ENCODE peak calls at places on chromosomes 7 and 10, in four cellular contexts. X is omental fat pad, S is right lobe of liver, I is nephron progenitor cell. O is an unnamed sample.

GRCh38 chr7:123649956-123650355 is 5.7 kb upstream of the LMOD2 start:
- DNase-seq in X (no peak), S (no peak), I (no peak), O (no peak)

GRCh38 chr10:98255146-98255877 is 12.7 kb downstream of the LOXL4 start:
- DNase-seq in X (no peak), S (no peak), I (no peak), O (no peak)

GRCh38 chr10:35063837-35064454 is 26.2 kb downstream of the CUL2 start:
- DNase-seq in X (no peak), S (no peak), I (no peak), O (no peak)

GRCh38 chr10:4109469-4109868 is 324.5 kb upstream of the KLF6 start:
- DNase-seq in X (no peak), S (no peak), I (no peak), O (no peak)

GRCh38 chr10:61187601-61188000 is 243.6 kb upstream of the RHOBTB1 start:
- DNase-seq in X (no peak), S (no peak), I (no peak), O (no peak)

GRCh38 chr10:101063162-101063525 is 1.4 kb downstream of the KAZALD1 start:
- DNase-seq in X (no peak), S (no peak), I (no peak), O (no peak)

GRCh38 chr10:50992356-50992866 is 81.9 kb upstream of the PRKG1 start:
- DNase-seq in X (no peak), S (no peak), I (peak), O (no peak)

GRCh38 chr7:38902443-38902842 is 6.5 kb downstream of the VPS41 start:
- DNase-seq in X (no peak), S (no peak), I (no peak), O (no peak)

GRCh38 chr7:149725426-149725821 is 48.0 kb downstream of the ZNF467 start:
- DNase-seq in X (no peak), S (no peak), I (no peak), O (no peak)

GRCh38 chr7:141558544-141559183 is 7.5 kb downstream of the AGK start:
- DNase-seq in X (no peak), S (no peak), I (no peak), O (no peak)

GRCh38 chr7:2947381-2947780 is 96.3 kb downstream of the CARD11 start:
- DNase-seq in X (peak), S (peak), I (no peak), O (no peak)

GRCh38 chr7:32774411-32774970 is 117.1 kb downstream of the KBTBD2 start:
- DNase-seq in X (no peak), S (no peak), I (no peak), O (no peak)

GRCh38 chr7:51308738-51309102 is 7.9 kb downstream of the COBL start:
- DNase-seq in X (no peak), S (no peak), I (no peak), O (no peak)

GRCh38 chr7:22861576-22861975 is 38.9 kb upstream of the TOMM7 start:
- DNase-seq in X (no peak), S (no peak), I (no peak), O (no peak)

GRCh38 chr7:27551803-27552202 is 110.9 kb downstream of the HIBADH start:
- DNase-seq in X (no peak), S (no peak), I (no peak), O (no peak)

GRCh38 chr10:68106656-68107055 is 2.6 kb upstream of the MYPN start:
- DNase-seq in X (no peak), S (no peak), I (no peak), O (no peak)

GRCh38 chr10:98748298-98748697 is 301.6 kb upstream of the HPS1 start:
- DNase-seq in X (no peak), S (no peak), I (peak), O (no peak)

GRCh38 chr10:45442251-45442650 is 68.2 kb downstream of the ALOX5 start:
- DNase-seq in X (no peak), S (no peak), I (no peak), O (no peak)

GRCh38 chr10:101682172-101682825 is 12.7 kb downstream of the FBXW4 start:
- DNase-seq in X (no peak), S (no peak), I (no peak), O (no peak)

GRCh38 chr10:93445097-93445960 is 36.8 kb downstream of the MYOF start:
- DNase-seq in X (peak), S (peak), I (peak), O (no peak)

GRCh38 chr10:85619832-85620231 is 746.8 kb downstream of the GRID1 start:
- DNase-seq in X (no peak), S (no peak), I (no peak), O (no peak)

GRCh38 chr7:66886152-66886551 is 34.9 kb upstream of the TMEM248 start:
- DNase-seq in X (no peak), S (no peak), I (no peak), O (no peak)

GRCh38 chr10:624605-625334 is 64.7 kb downstream of the DIP2C start:
- DNase-seq in X (no peak), S (peak), I (peak), O (no peak)

GRCh38 chr7:151690597-151690996 is 170.9 kb upstream of the RHEB start:
- DNase-seq in X (no peak), S (no peak), I (no peak), O (no peak)

GRCh38 chr7:153504288-153505075 is 547.7 kb upstream of the DPP6 start:
- DNase-seq in X (no peak), S (no peak), I (no peak), O (no peak)

GRCh38 chr10:101041252-101041761 is 10.3 kb downstream of the SFXN3 start:
- DNase-seq in X (peak), S (no peak), I (peak), O (peak)

GRCh38 chr7:157543276-157543675 is 206.5 kb downstream of the DNAJB6 start:
- DNase-seq in X (no peak), S (peak), I (no peak), O (peak)

GRCh38 chr10:27799046-27799445 is 53.4 kb upstream of the MKX start:
- DNase-seq in X (no peak), S (no peak), I (no peak), O (no peak)

GRCh38 chr10:12908773-12909172 is 92.7 kb downstream of the CCDC3 start:
- DNase-seq in X (no peak), S (no peak), I (no peak), O (no peak)

GRCh38 chr10:67612577-67613537 is 83.1 kb downstream of the CTNNA3 start:
- DNase-seq in X (no peak), S (no peak), I (no peak), O (no peak)

DNA sequence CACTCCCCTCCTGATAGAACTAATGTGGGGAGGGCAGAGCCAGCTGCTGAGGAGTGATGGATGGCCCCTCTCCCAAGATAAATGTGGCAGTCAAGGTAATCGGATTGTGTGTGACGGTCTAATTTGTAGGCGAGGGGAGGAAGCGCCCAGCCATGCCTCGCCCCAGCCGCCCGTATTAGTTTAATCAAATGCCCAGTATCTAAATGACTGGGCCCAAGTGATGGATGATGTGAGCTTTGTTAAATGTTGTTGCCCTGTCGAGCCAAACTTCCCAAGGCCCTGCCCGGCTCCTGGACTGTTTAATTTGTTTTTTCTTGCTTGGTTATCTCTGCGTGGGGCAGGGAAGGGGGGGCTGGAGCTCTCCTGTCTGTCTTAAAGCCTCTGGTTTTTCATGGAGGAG is 88.4 kb upstream of the PPIF start:
- DNase-seq in X (no peak), S (no peak), I (no peak), O (no peak)
- TF ChIP-seq CTCF in X (no peak), S (no peak), I (no peak), O (no peak)

GRCh38 chr7:14740606-14741005 is 161.9 kb downstream of the DGKB start:
- DNase-seq in X (no peak), S (no peak), I (no peak), O (no peak)

GRCh38 chr7:14734839-14735321 is 167.7 kb downstream of the DGKB start:
- DNase-seq in X (no peak), S (no peak), I (peak), O (no peak)

GRCh38 chr7:14739496-14740185 is 162.9 kb downstream of the DGKB start:
- DNase-seq in X (no peak), S (no peak), I (no peak), O (no peak)

DNA sequence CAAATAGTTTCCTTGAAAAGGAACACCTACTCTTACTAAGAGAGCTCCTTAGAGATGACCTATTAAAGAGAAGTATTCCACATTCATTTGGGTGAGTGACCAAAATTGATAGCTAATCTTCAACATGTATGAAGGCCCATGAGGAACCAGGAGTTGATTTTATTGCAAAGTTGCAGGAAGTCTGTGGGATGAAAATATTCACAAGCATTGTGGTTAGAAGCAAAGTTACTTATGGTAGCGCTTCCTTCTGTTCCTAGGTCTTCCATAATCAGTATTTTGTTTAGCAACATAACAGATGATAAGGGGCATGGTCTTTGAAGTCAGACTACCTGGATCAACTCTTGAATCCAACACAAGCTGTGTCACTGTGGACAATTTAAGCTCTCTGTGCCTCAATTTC is 164.5 kb downstream of the DGKB start:
- DNase-seq in X (no peak), S (no peak), I (no peak), O (no peak)
- TF ChIP-seq CTCF in X (no peak), S (no peak), I (no peak), O (no peak)

DNA sequence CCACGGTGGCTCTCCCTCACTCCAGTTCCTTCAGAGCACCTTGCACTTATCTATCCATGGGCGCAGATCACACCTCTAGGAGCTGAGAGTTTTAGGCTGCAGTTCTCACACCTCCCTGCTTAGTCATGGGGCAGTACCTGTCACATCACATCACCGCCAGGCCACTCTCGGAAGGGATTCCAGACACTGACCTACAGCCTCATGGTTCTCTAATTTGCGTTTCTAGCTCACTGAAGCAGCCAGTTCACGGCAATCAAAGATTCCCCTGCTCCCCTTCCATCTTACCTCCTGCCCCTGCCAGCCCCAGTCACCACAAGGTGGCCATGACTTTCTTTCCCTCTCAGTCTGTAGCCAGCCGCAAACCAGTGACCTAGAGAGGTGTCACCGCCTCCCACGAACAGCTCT is 34.2 kb downstream of the ADRB1 start:
- DNase-seq in X (no peak), S (no peak), I (no peak), O (no peak)
- TF ChIP-seq CTCF in X (no peak), S (no peak), I (no peak), O (no peak)

DNA sequence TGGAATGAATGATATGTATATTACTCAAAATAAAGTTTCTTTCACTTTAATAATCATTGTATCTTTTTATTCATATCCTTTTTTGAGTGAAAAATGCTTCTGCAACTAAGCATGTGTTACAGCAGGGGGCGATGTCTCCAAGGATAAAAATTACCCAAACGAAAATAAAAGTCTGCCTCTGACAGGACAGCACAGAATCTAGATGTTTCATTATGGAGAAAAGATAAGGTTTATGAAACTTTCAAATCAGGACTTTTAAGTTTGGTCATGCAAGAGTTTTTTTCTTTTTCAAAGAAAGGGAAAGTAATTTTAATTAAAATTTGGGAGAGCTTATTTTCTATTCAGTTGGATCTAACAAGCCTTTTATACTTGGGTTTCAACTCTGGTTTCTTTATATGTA is 48.4 kb downstream of the TES start:
- DNase-seq in X (no peak), S (no peak), I (peak), O (no peak)
- TF ChIP-seq CTCF in X (no peak), S (peak), I (peak), O (peak)

DNA sequence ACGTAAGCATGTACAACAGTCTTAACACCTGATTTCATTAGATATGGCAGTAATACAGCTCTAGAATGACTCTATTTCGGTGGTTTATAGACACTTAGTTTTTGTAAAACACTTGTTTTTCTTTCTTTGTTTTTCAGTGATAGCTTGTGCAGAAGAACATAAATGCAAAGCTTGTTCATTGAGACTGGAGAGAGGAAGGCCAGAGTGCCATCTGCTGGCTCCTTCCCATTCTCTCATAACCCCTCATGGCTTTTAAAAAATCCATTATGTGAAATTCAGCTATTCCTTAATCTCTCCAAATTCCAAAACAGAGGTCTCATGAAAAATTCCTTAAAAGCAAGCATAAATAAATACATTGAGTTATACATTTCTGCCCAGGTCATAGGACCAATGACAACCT is 76.3 kb downstream of the CACNB2 start:
- DNase-seq in X (no peak), S (no peak), I (no peak), O (no peak)
- TF ChIP-seq CTCF in X (no peak), S (peak), I (peak), O (no peak)

DNA sequence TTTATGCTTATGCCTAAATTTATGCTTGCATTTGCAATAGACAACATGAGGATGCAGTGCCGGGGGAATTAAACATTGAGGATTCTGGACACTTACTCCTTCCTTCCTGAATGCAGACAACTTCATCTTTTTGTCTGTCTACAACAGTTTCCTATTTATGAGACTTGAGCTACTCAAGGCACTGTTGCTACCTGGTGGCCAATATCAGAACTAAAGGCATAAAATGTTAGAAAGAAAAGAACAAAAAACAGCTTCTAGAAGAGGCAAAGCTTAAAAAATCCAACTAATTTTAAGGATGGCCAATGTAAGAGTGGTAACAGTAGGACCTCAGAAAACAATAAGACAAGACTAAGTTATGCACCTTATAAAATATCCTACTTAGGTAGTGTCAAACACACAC is 144.5 kb upstream of the PTN start:
- DNase-seq in X (no peak), S (no peak), I (no peak), O (no peak)
- TF ChIP-seq CTCF in X (no peak), S (no peak), I (no peak), O (no peak)

DNA sequence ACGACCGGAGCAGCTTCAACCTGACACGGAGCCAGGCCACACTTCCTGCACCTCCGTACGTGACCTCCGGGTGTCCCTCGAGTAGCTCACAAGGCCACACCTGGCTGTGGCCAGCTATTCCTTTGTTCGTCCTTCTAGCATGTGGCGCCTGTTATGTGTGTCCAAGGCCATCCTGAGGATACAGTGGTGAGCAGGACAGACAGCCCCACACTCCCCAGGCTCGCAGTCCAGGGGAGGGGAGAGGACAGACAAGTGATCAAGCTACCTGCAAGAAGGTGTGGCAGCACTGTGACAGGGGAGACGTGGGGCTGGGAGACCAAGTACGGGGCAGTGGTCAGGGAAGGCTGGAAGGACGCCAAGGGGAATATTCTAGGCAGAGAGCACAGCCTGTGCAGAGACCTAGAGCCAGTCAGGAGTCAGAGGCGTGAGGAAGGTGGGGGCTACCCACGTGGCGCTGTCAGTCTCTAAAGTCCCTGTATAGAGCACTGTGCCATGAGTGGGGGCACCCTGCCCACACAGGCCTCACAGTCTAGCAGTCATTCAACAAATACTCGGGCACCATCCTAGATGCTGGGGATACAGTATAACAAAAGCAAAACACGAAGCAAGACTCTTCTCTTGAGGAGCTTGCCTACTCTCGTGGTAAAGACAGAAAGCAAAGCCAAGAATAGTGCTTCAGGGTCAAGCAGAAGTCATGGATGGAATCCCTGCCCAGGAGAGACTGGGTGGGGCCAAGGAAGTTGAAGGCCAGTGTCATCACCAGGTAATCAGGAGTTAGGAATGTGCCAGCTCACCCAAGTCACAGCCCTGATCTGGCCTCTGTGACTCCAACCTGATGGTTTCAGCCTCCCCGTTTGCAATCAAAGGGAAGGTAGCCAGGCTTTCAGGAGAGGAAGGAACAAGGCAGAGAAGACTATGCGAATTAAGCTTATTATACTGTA is 58.6 kb downstream of the PROSER2 start:
- DNase-seq in X (no peak), S (peak), I (no peak), O (no peak)
- TF ChIP-seq CTCF in X (no peak), S (peak), I (no peak), O (no peak)

DNA sequence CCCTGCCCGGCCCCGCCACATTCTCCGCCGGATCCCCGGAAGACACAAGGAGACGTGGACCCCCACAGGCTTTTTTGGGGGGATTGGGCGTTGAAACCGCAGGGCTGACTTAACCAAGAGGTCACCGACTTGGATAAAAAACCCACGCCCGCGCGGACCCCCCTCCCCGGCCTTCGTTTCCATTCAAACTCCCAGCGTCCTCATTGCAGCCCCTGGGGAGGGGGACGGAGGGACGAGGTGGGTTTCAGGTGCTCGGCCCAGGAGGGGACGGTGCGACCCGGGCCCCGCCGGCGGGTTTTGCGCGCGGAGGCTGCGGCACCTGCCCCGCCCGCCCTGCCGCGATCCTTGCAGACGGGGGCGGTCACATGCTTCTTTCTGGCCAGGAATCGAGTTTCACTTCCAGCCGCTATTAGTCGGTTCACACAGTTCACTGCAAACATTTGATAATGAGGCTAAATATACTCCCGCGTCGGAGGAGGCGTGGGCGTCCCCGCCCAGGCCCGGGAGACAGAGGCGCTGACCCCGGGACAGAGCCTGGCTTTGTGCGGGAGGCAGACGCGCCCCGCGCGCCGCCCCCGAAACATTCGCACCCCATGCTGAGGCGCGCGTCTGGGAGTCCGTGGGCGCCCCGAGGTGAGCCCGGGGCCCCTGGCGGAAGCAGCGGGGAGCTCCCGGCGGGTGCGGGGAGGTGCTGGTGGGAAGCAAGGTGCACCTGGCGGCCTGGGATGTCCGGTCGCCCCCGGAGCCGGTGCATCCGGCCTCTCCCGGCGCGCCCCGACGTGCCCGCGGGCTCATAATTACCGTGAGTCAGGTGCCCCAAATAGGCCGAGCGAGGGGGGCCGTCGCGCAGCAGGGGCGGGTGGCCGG is 2.7 kb upstream of the PDGFA start:
- DNase-seq in X (no peak), S (no peak), I (peak), O (no peak)
- TF ChIP-seq CTCF in X (no peak), S (no peak), I (no peak), O (no peak)

O was measured in CD14-positive monocyte.